ENCODE peak calls at places on chromosomes 2 and 18, in four cellular contexts. S is EL, A is NCI-H460, Z is HS-5. F is an unnamed sample.

GRCh38 chr2:55103039-55103438 is 52.8 kb upstream of the RTN4 start:
- DNase-seq in S (no peak), A (no peak), Z (no peak), F (peak; percentile 52)

GRCh38 chr2:68849579-68850030 is 21.6 kb downstream of the BMP10 start:
- DNase-seq in S (peak; percentile 68), A (no peak), Z (no peak), F (peak; percentile 79)

GRCh38 chr2:70890469-70891065 is 45.1 kb upstream of the ATP6V1B1 start:
- DNase-seq in S (peak; percentile 35), A (no peak), Z (no peak), F (no peak)

GRCh38 chr2:188293601-188294482 is 2.2 kb downstream of the GULP1 start:
- DNase-seq in S (peak; percentile 83), A (peak; percentile 54), Z (peak; percentile 42), F (peak; percentile 53)

GRCh38 chr2:9655441-9656269 is 24.9 kb upstream of the YWHAQ start:
- DNase-seq in S (peak; percentile 90), A (no peak), Z (peak; percentile 55), F (peak; percentile 89)

GRCh38 chr2:74959106-74959751 is 786 bp downstream of the POLE4 start:
- DNase-seq in S (no peak), A (no peak), Z (no peak), F (no peak)

GRCh38 chr18:61992923-61993322 is 100.1 kb upstream of the RNF152 start:
- DNase-seq in S (peak; percentile 69), A (no peak), Z (no peak), F (peak; percentile 85)

GRCh38 chr18:34821669-34822210 is 111.6 kb downstream of the DTNA start:
- DNase-seq in S (peak; percentile 1), A (no peak), Z (no peak), F (peak; percentile 5)

GRCh38 chr2:144358979-144359541 is 160.9 kb downstream of the ZEB2 start:
- DNase-seq in S (peak; percentile 64), A (peak; percentile 11), Z (no peak), F (peak; percentile 78)

F was measured in iris pigment epithelial cell.